ENCODE peak calls at places on chromosomes 6 and 20, in ten cellular contexts. L is NCI-H748 treated with DMSO at 0.1 percent for 48 hours; B is COR-L47; U is SK-MEL-5; A is G401; H is stimulated activated naive CD4-positive, alpha-beta T cell treated with Interleukin-2 at 50 U/mL for 16 hours; Z is kidney epithelial cell; X is GF-D8; E is ovary; S is kidney glomerular epithelial cell. G is an unnamed sample.

GRCh38 chr20:5729348-5729747 is 20.9 kb upstream of the SHLD1 start:
- DNase-seq in Z (no peak), L (no peak), H (no peak), E (no peak), S (no peak), U (no peak), A (no peak), X (no peak), B (no peak), G (no peak)

GRCh38 chr20:57596998-57597939 is 23.0 kb downstream of the ZBP1 start:
- DNase-seq in A (peak), L (peak), E (peak), H (peak), B (peak), S (peak), U (peak), X (no peak), Z (no peak), G (no peak)

GRCh38 chr6:1856381-1856780 is 246.7 kb downstream of the FOXC1 start:
- DNase-seq in L (peak), B (peak), S (peak), A (no peak), U (no peak), H (no peak), E (no peak), X (peak), Z (peak), G (no peak)

GRCh38 chr20:34859367-34859766 is 13.3 kb downstream of the GGT7 start:
- DNase-seq in B (no peak), X (no peak), H (no peak), U (no peak), Z (no peak), L (no peak), A (no peak), E (no peak), S (no peak), G (no peak)

GRCh38 chr6:139699335-139699734 is 324.9 kb upstream of the CITED2 start:
- DNase-seq in A (no peak), E (no peak), U (no peak), X (peak), B (no peak), H (no peak), Z (no peak), L (no peak), S (no peak), G (no peak)

GRCh38 chr20:48984575-48985219 is 61.4 kb upstream of the CSE1L start:
- DNase-seq in B (no peak), S (no peak), Z (no peak), E (no peak), L (no peak), H (no peak), U (peak), A (no peak), X (no peak), G (no peak)

GRCh38 chr6:34067814-34068213 is 78.1 kb downstream of the GRM4 start:
- DNase-seq in X (no peak), B (no peak), Z (no peak), S (no peak), A (peak), H (no peak), E (no peak), L (no peak), U (peak), G (no peak)

GRCh38 chr20:22511943-22512910 is 72.1 kb downstream of the FOXA2 start:
- DNase-seq in L (peak), A (no peak), E (no peak), U (no peak), H (no peak), S (no peak), Z (no peak), X (no peak), B (peak), G (no peak)

GRCh38 chr6:21771626-21772320 is 178.2 kb downstream of the SOX4 start:
- DNase-seq in Z (no peak), E (no peak), B (no peak), X (no peak), U (no peak), L (no peak), A (no peak), H (no peak), S (peak), G (no peak)

GRCh38 chr20:53848304-53848703 is 222.1 kb downstream of the BCAS1 start:
- DNase-seq in Z (no peak), B (no peak), U (no peak), X (no peak), A (no peak), H (no peak), E (no peak), S (no peak), L (no peak), G (no peak)

GRCh38 chr6:155701342-155701741 is 245.7 kb upstream of the NOX3 start:
- DNase-seq in S (no peak), U (no peak), X (no peak), E (no peak), B (no peak), L (no peak), Z (no peak), H (no peak), A (no peak), G (no peak)

GRCh38 chr20:32652739-32653526 is 20.8 kb downstream of the C20orf203 start:
- DNase-seq in U (peak), S (peak), X (peak), Z (peak), H (peak), B (peak), L (peak), A (peak), E (peak), G (peak)

GRCh38 chr20:36210561-36210960 is 25.7 kb upstream of the AAR2 start:
- DNase-seq in E (no peak), B (no peak), S (no peak), A (no peak), X (no peak), U (peak), L (no peak), Z (peak), H (no peak), G (no peak)

GRCh38 chr6:26267083-26267589 is 97.9 kb upstream of the BTN3A2 start:
- DNase-seq in A (no peak), E (no peak), U (peak), X (no peak), Z (no peak), S (no peak), H (no peak), L (no peak), B (no peak), G (no peak)

GRCh38 chr6:17505767-17506280 is 94.3 kb upstream of the FAM8A1 start:
- DNase-seq in S (no peak), E (no peak), B (no peak), U (no peak), X (no peak), Z (no peak), H (no peak), A (no peak), L (no peak), G (no peak)

GRCh38 chr6:90068264-90068663 is 174.0 kb downstream of the GJA10 start:
- DNase-seq in B (no peak), X (no peak), U (peak), L (no peak), E (no peak), Z (no peak), H (peak), A (no peak), S (peak), G (no peak)

GRCh38 chr20:52402514-52402913 is 210.9 kb upstream of the ZFP64 start:
- DNase-seq in S (no peak), H (no peak), B (no peak), X (no peak), L (no peak), U (no peak), E (no peak), Z (no peak), A (no peak), G (no peak)

GRCh38 chr6:127464161-127464880 is 5.1 kb upstream of the KIAA0408 start:
- DNase-seq in A (no peak), Z (no peak), H (no peak), S (peak), B (no peak), U (no peak), L (no peak), E (no peak), X (no peak), G (no peak)

GRCh38 chr20:63736893-63737689 is 627 bp downstream of the LIME1 start:
- DNase-seq in Z (no peak), X (no peak), U (no peak), A (no peak), L (no peak), H (peak), S (no peak), E (peak), B (no peak), G (peak)

GRCh38 chr20:60372822-60373221 is 414.6 kb downstream of the CDH26 start:
- DNase-seq in Z (no peak), L (no peak), A (no peak), X (no peak), S (no peak), B (peak), E (no peak), H (no peak), U (no peak), G (no peak)

GRCh38 chr20:50308513-50309279 is 118.1 kb downstream of the CEBPB start:
- DNase-seq in L (no peak), U (peak), X (no peak), B (no peak), A (peak), S (peak), H (no peak), Z (peak), E (peak), G (peak)

GRCh38 chr6:44708208-44708607 is 320.7 kb downstream of the CDC5L start:
- DNase-seq in U (no peak), S (no peak), H (peak), L (no peak), A (no peak), E (no peak), B (no peak), Z (no peak), X (no peak), G (no peak)

GRCh38 chr20:51906694-51907093 is 104.4 kb upstream of the SALL4 start:
- DNase-seq in L (no peak), S (no peak), X (no peak), E (no peak), H (no peak), U (no peak), Z (no peak), B (no peak), A (no peak), G (no peak)

GRCh38 chr20:35773154-35773751 is 1.4 kb downstream of the PHF20 start:
- DNase-seq in E (no peak), Z (no peak), H (peak), S (no peak), L (no peak), X (peak), A (no peak), B (no peak), U (no peak), G (no peak)

GRCh38 chr6:166257911-166258318 is 50.3 kb downstream of the PRR18 start:
- DNase-seq in X (no peak), A (no peak), H (peak), U (no peak), E (no peak), L (no peak), S (no peak), B (no peak), Z (no peak), G (no peak)

GRCh38 chr20:53642196-53643030 is 48.8 kb upstream of the ZNF217 start:
- DNase-seq in H (no peak), E (no peak), X (peak), Z (peak), A (no peak), L (no peak), U (peak), S (no peak), B (no peak), G (no peak)

G was measured in ascending aorta.